ENCODE peak calls at places on chromosomes 4 and X, in nine cellular contexts. Z is brain microvascular endothelial cell; E is heart left ventricle; S is sigmoid colon; D is effector memory CD4-positive, alpha-beta T cell; H is PC-3; O is NT2/D1; K is left ventricle myocardium inferior; Q is BJ. Y is an unnamed sample.
A peak's percentile ranks its signal among the peaks of the same experiment; 100 is the strongest.

GRCh38 chrX:20863649-20864048 is 510.6 kb upstream of the CNKSR2 start:
- DNase-seq in Z (no peak), E (no peak), S (no peak), D (no peak), H (no peak), O (no peak), K (no peak), Q (no peak), Y (no peak)

GRCh38 chr4:144732584-144733130 is 86.7 kb downstream of the HHIP start:
- DNase-seq in Z (no peak), E (no peak), S (no peak), D (no peak), H (peak; percentile 65), O (no peak), K (no peak), Q (no peak), Y (no peak)

GRCh38 chrX:116499780-116500179 is 37.0 kb upstream of the CT83 start:
- DNase-seq in Z (peak; percentile 2), E (no peak), S (no peak), D (no peak), H (peak; percentile 49), O (no peak), K (no peak), Q (no peak), Y (peak; percentile 8)

GRCh38 chr4:38314663-38315062 is 349.3 kb upstream of the KLF3 start:
- DNase-seq in Z (no peak), E (no peak), S (no peak), D (no peak), H (peak; percentile 47), O (no peak), K (no peak), Q (no peak), Y (no peak)

GRCh38 chr4:7754565-7755262 is 184.9 kb downstream of the AFAP1 start:
- DNase-seq in Z (no peak), E (no peak), S (no peak), D (no peak), H (no peak), O (no peak), K (no peak), Q (no peak), Y (no peak)

GRCh38 chr4:175309041-175309440 is 390.9 kb downstream of the ADAM29 start:
- DNase-seq in Z (peak; percentile 48), E (no peak), S (no peak), D (no peak), H (peak; percentile 43), O (no peak), K (no peak), Q (no peak), Y (no peak)

GRCh38 chr4:125317526-125317880 is 2.7 kb downstream of the FAT4 start:
- DNase-seq in Z (peak; percentile 50), E (peak; percentile 44), S (peak; percentile 73), D (no peak), H (no peak), O (no peak), K (peak; percentile 41), Q (no peak), Y (peak; percentile 41)

GRCh38 chr4:37244583-37245390 is at the start of gene NWD2:
- DNase-seq in Z (no peak), E (no peak), S (no peak), D (no peak), H (no peak), O (peak; percentile 5), K (no peak), Q (no peak), Y (peak; percentile 8)

GRCh38 chr4:36024901-36025610 is 219.3 kb downstream of the ARAP2 start:
- DNase-seq in Z (no peak), E (no peak), S (no peak), D (no peak), H (peak; percentile 62), O (no peak), K (no peak), Q (no peak), Y (no peak)

GRCh38 chrX:38232287-38232686 is 11.6 kb upstream of the SRPX start:
- DNase-seq in Z (peak; percentile 32), E (no peak), S (no peak), D (no peak), H (peak; percentile 23), O (no peak), K (no peak), Q (no peak), Y (peak; percentile 20)

GRCh38 chr4:97496298-97496873 is 646.9 kb downstream of the STPG2 start:
- DNase-seq in Z (no peak), E (no peak), S (no peak), D (no peak), H (peak; percentile 73), O (no peak), K (no peak), Q (no peak), Y (no peak)

GRCh38 chr4:121072080-121072835 is at the start of gene NDNF:
- DNase-seq in Z (no peak), E (peak; percentile 54), S (peak; percentile 78), D (peak; percentile 41), H (no peak), O (no peak), K (peak; percentile 46), Q (no peak), Y (peak; percentile 22)

GRCh38 chr4:56619160-56619559 is 61.9 kb downstream of the HOPX start:
- DNase-seq in Z (peak; percentile 41), E (no peak), S (no peak), D (no peak), H (peak; percentile 56), O (no peak), K (no peak), Q (no peak), Y (no peak)

GRCh38 chr4:116926631-116927295 is 158.6 kb downstream of the TRAM1L1 start:
- DNase-seq in Z (no peak), E (no peak), S (no peak), D (no peak), H (no peak), O (no peak), K (no peak), Q (no peak), Y (no peak)

GRCh38 chrX:133905305-133905704 is 80.1 kb downstream of the GPC3 start:
- DNase-seq in Z (no peak), E (no peak), S (no peak), D (no peak), H (no peak), O (no peak), K (no peak), Q (no peak), Y (no peak)

GRCh38 chr4:187732524-187732923 is 263.0 kb upstream of the ZFP42 start:
- DNase-seq in Z (no peak), E (no peak), S (no peak), D (no peak), H (peak; percentile 3), O (no peak), K (no peak), Q (peak; percentile 14), Y (no peak)

GRCh38 chr4:118888666-118889312 is at the start of gene SYNPO2:
- DNase-seq in Z (peak; percentile 88), E (peak; percentile 90), S (peak; percentile 97), D (no peak), H (peak; percentile 59), O (peak; percentile 48), K (peak; percentile 86), Q (peak; percentile 43), Y (peak; percentile 70)

GRCh38 chr4:33369366-33369899 is 2649.3 kb downstream of the PCDH7 start:
- DNase-seq in Z (no peak), E (no peak), S (no peak), D (no peak), H (peak; percentile 74), O (no peak), K (no peak), Q (peak; percentile 17), Y (peak; percentile 24)

DNA sequence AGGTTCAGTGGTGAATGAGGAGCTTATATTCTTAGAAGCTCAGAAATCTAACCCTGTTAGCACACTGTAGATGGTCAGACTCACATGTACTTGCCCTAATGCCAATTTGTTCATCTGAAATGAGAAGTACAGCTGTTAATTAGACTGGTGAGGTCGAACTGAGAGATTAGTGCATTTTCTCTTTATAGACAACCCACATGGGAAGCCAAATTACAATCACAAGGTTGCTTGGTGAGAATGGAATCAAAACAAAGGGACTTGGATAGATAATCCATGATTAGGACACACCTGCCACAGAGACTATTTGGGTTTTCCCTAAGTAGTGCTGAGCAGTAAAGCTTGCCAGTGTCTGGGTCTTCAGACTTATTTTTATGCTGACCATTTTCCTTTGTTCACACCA is 88.3 kb downstream of the POLA1 start:
- DNase-seq in Z (no peak), E (no peak), S (no peak), D (no peak), H (no peak), O (no peak), K (no peak), Q (no peak), Y (no peak)
- H3K36me3 ChIP-seq in Z (no peaks in the 10 kb centered on the region), E (peaks cover 7% of the 10 kb centered on the region), S (no peaks in the 10 kb centered on the region), D (no peaks in the 10 kb centered on the region), H (no peaks in the 10 kb centered on the region), O (peaks cover 15% of the 10 kb centered on the region), K (no peaks in the 10 kb centered on the region), Q (no peaks in the 10 kb centered on the region), Y (peaks cover 4% of the 10 kb centered on the region)

GRCh38 chrX:39936886-39937770 is 160.6 kb downstream of the BCOR start:
- DNase-seq in Z (no peak), E (no peak), S (no peak), D (no peak), H (no peak), O (no peak), K (no peak), Q (no peak), Y (no peak)
- H3K36me3 ChIP-seq in Z (no peaks in the 10 kb centered on the region), E (no peaks in the 10 kb centered on the region), S (no peaks in the 10 kb centered on the region), D (no peaks in the 10 kb centered on the region), H (no peaks in the 10 kb centered on the region), O (no peaks in the 10 kb centered on the region), K (no peaks in the 10 kb centered on the region), Q (no peaks in the 10 kb centered on the region), Y (no peaks in the 10 kb centered on the region)

GRCh38 chr4:2630556-2631273 is 94.3 kb downstream of the FAM193A start:
- DNase-seq in Z (no peak), E (no peak), S (peak; percentile 56), D (no peak), H (no peak), O (no peak), K (no peak), Q (no peak), Y (no peak)
- H3K36me3 ChIP-seq in Z (peaks cover 31% of the 10 kb centered on the region), E (peaks cover 87% of the 10 kb centered on the region), S (peaks cover 22% of the 10 kb centered on the region), D (peaks cover 64% of the 10 kb centered on the region), H (peaks cover 7% of the 10 kb centered on the region), O (peaks cover 66% of the 10 kb centered on the region), K (peaks cover 68% of the 10 kb centered on the region), Q (peaks cover 27% of the 10 kb centered on the region), Y (peaks cover 5% of the 10 kb centered on the region)

DNA sequence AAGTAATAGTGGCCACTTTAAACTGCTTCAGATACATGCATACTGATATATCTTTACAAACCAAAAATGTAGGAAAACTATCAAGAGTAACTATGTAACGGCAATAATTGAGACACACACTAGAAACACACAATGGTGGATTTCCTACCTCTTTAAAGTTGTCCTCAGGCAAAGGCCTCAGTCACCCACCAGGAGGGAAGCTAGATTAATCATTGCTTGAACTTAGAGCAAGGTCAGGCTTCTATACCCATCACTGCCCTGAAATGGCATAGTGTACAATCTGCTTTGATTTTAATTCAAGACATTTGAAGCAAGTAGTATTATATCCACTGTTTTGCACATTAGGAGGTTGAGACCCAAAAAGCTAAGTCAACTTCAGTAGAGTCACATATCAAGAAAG is 110.9 kb downstream of the AREG start:
- DNase-seq in Z (no peak), E (no peak), S (no peak), D (no peak), H (no peak), O (no peak), K (no peak), Q (no peak), Y (no peak)
- H3K36me3 ChIP-seq in Z (no peaks in the 10 kb centered on the region), E (no peaks in the 10 kb centered on the region), S (no peaks in the 10 kb centered on the region), D (no peaks in the 10 kb centered on the region), H (no peaks in the 10 kb centered on the region), O (no peaks in the 10 kb centered on the region), K (no peaks in the 10 kb centered on the region), Q (no peaks in the 10 kb centered on the region), Y (no peaks in the 10 kb centered on the region)

GRCh38 chrX:16700734-16701133 is 11.7 kb downstream of the CTPS2 start:
- DNase-seq in Z (no peak), E (no peak), S (no peak), D (no peak), H (no peak), O (no peak), K (no peak), Q (no peak), Y (no peak)
- H3K36me3 ChIP-seq in Z (no peaks in the 10 kb centered on the region), E (peaks cover 28% of the 10 kb centered on the region), S (no peaks in the 10 kb centered on the region), D (no peaks in the 10 kb centered on the region), H (peaks cover 4% of the 10 kb centered on the region), O (peaks cover 42% of the 10 kb centered on the region), K (no peaks in the 10 kb centered on the region), Q (no peaks in the 10 kb centered on the region), Y (no peaks in the 10 kb centered on the region)